ENCODE peak calls at places on chromosome 16, in nine cellular contexts. R, Z, C, N, Y, V, G, I and Q are unnamed samples.

GRCh38 chr16:46885960-46886763 is 2.0 kb downstream of the GPT2 start:
- DNase-seq in R (no peak), Z (no peak), C (no peak), N (no peak), Y (peak; percentile 79), V (peak; percentile 54), G (no peak), I (no peak), Q (no peak)

GRCh38 chr16:2009302-2009711 is 314 bp downstream of the ZNF598 start:
- DNase-seq in R (no peak), Z (no peak), C (no peak), N (no peak), Y (no peak), V (no peak), G (no peak), I (no peak), Q (no peak)

GRCh38 chr16:53212899-53213235 is 158.1 kb downstream of the CHD9 start:
- DNase-seq in R (no peak), Z (no peak), C (no peak), N (no peak), Y (no peak), V (no peak), G (peak; percentile 17), I (no peak), Q (no peak)

GRCh38 chr16:22356930-22357634 is 17.3 kb downstream of the CDR2 start:
- DNase-seq in R (no peak), Z (no peak), C (no peak), N (no peak), Y (no peak), V (no peak), G (no peak), I (no peak), Q (no peak)

GRCh38 chr16:49924078-49924477 is 68.2 kb upstream of the ZNF423 start:
- DNase-seq in R (no peak), Z (no peak), C (no peak), N (no peak), Y (peak; percentile 33), V (no peak), G (no peak), I (no peak), Q (no peak)

GRCh38 chr16:11350531-11351335 is 5.5 kb downstream of the RMI2 start:
- DNase-seq in R (no peak), Z (no peak), C (no peak), N (no peak), Y (no peak), V (no peak), G (peak; percentile 67), I (no peak), Q (no peak)

GRCh38 chr16:86495756-86496261 is 14.5 kb upstream of the FOXF1 start:
- DNase-seq in R (no peak), Z (no peak), C (no peak), N (no peak), Y (no peak), V (no peak), G (no peak), I (no peak), Q (no peak)

GRCh38 chr16:89409161-89409711 is 81.1 kb downstream of the ANKRD11 start:
- DNase-seq in R (no peak), Z (no peak), C (no peak), N (no peak), Y (no peak), V (no peak), G (no peak), I (no peak), Q (no peak)

GRCh38 chr16:57519796-57520360 is 16.5 kb downstream of the CCDC102A start:
- DNase-seq in R (no peak), Z (peak; percentile 66), C (peak; percentile 48), N (no peak), Y (peak; percentile 89), V (peak; percentile 8), G (peak; percentile 92), I (no peak), Q (peak; percentile 64)

GRCh38 chr16:86211800-86212199 is 298.5 kb upstream of the FOXF1 start:
- DNase-seq in R (no peak), Z (no peak), C (no peak), N (no peak), Y (no peak), V (no peak), G (no peak), I (no peak), Q (no peak)

GRCh38 chr16:12500771-12501170 is 302.9 kb downstream of the CPPED1 start:
- DNase-seq in R (no peak), Z (no peak), C (no peak), N (no peak), Y (no peak), V (no peak), G (no peak), I (no peak), Q (no peak)

GRCh38 chr16:80684136-80684765 is 120.1 kb downstream of the CDYL2 start:
- DNase-seq in R (no peak), Z (no peak), C (no peak), N (no peak), Y (no peak), V (no peak), G (no peak), I (no peak), Q (no peak)

GRCh38 chr16:67389911-67390815 is 3.1 kb downstream of the TPPP3 start:
- DNase-seq in R (no peak), Z (no peak), C (no peak), N (no peak), Y (no peak), V (peak; percentile 65), G (no peak), I (no peak), Q (no peak)

GRCh38 chr16:89489040-89489721 is 1.2 kb downstream of the ANKRD11 start:
- DNase-seq in R (peak; percentile 79), Z (no peak), C (peak; percentile 86), N (peak; percentile 42), Y (peak; percentile 83), V (peak; percentile 64), G (peak; percentile 84), I (peak; percentile 96), Q (peak; percentile 64)

GRCh38 chr16:24670623-24671454 is 58.6 kb upstream of the TNRC6A start:
- DNase-seq in R (no peak), Z (peak; percentile 82), C (no peak), N (peak; percentile 77), Y (peak; percentile 34), V (peak; percentile 62), G (peak; percentile 80), I (peak; percentile 94), Q (peak; percentile 100)

GRCh38 chr16:31223044-31223443 is 6.1 kb upstream of the PYDC1 start:
- DNase-seq in R (no peak), Z (no peak), C (no peak), N (no peak), Y (no peak), V (no peak), G (no peak), I (no peak), Q (no peak)

GRCh38 chr16:63617047-63617989 is 1504.5 kb downstream of the CDH11 start:
- DNase-seq in R (no peak), Z (no peak), C (no peak), N (no peak), Y (peak; percentile 14), V (no peak), G (no peak), I (no peak), Q (no peak)

GRCh38 chr16:22184615-22184968 is 21.5 kb upstream of the EEF2K start:
- DNase-seq in R (no peak), Z (no peak), C (no peak), N (no peak), Y (no peak), V (no peak), G (no peak), I (no peak), Q (no peak)

GRCh38 chr16:67444259-67445125 is 13.6 kb downstream of the HSD11B2 start:
- DNase-seq in R (no peak), Z (peak; percentile 20), C (no peak), N (no peak), Y (peak; percentile 36), V (no peak), G (no peak), I (no peak), Q (no peak)

GRCh38 chr16:24950275-24950674 is 64.9 kb downstream of the ARHGAP17 start:
- DNase-seq in R (no peak), Z (no peak), C (no peak), N (no peak), Y (no peak), V (no peak), G (peak; percentile 50), I (no peak), Q (no peak)

GRCh38 chr16:5442986-5443385 is 345.4 kb upstream of the EEF2KMT start:
- DNase-seq in R (no peak), Z (no peak), C (no peak), N (no peak), Y (no peak), V (no peak), G (no peak), I (no peak), Q (no peak)

GRCh38 chr16:14640538-14640937 is 7.8 kb downstream of the BFAR start:
- DNase-seq in R (no peak), Z (no peak), C (no peak), N (no peak), Y (no peak), V (no peak), G (no peak), I (no peak), Q (no peak)

GRCh38 chr16:24737916-24738594 is 8.6 kb downstream of the TNRC6A start:
- DNase-seq in R (no peak), Z (no peak), C (no peak), N (no peak), Y (no peak), V (no peak), G (no peak), I (no peak), Q (no peak)

GRCh38 chr16:80981103-80981502 is 25.6 kb downstream of the CMC2 start:
- DNase-seq in R (no peak), Z (no peak), C (no peak), N (no peak), Y (no peak), V (peak; percentile 17), G (no peak), I (no peak), Q (no peak)

GRCh38 chr16:85794696-85795095 is 4.6 kb downstream of the EMC8 start:
- DNase-seq in R (no peak), Z (no peak), C (no peak), N (no peak), Y (no peak), V (no peak), G (no peak), I (no peak), Q (no peak)